ENCODE peak calls at places on chromosomes 1 and 21, in four cellular contexts. S, V, H and L are unnamed samples.

GRCh38 chr1:88075813-88076212 is 608.3 kb upstream of the PKN2 start:
- DNase-seq in H (no peak), S (no peak), V (no peak), L (no peak)

GRCh38 chr1:62006690-62007089 is 188.0 kb upstream of the L1TD1 start:
- DNase-seq in H (no peak), V (no peak), S (no peak), L (no peak)

GRCh38 chr1:37655274-37655673 is 20.6 kb upstream of the RSPO1 start:
- DNase-seq in S (no peak), H (no peak), V (no peak), L (no peak)

GRCh38 chr1:47547753-47548152 is 109.9 kb downstream of the FOXD2 start:
- DNase-seq in S (no peak), H (no peak), V (peak), L (no peak)

GRCh38 chr1:211339631-211340041 is 13.0 kb downstream of the TRAF5 start:
- DNase-seq in S (no peak), V (no peak), H (no peak), L (no peak)

GRCh38 chr1:91842563-91842962 is 43.4 kb downstream of the TGFBR3 start:
- DNase-seq in S (no peak), H (no peak), V (no peak), L (no peak)

GRCh38 chr1:65691962-65692361 is 100.7 kb upstream of the PDE4B start:
- DNase-seq in S (no peak), V (peak), H (no peak), L (no peak)

GRCh38 chr1:211247921-211248320 is 11.2 kb upstream of the RCOR3 start:
- DNase-seq in V (peak), H (peak), S (no peak), L (no peak)

GRCh38 chr1:186620951-186621350 is 59.3 kb downstream of the PTGS2 start:
- DNase-seq in H (no peak), S (no peak), V (peak), L (no peak)

GRCh38 chr21:38505654-38506523 is 7.6 kb upstream of the ERG start:
- DNase-seq in V (peak), S (no peak), H (peak), L (no peak)

GRCh38 chr21:44948426-44949120 is 8.7 kb downstream of the SLX9 start:
- DNase-seq in H (no peak), S (no peak), V (no peak), L (no peak)